ENCODE peak calls at places on chromosomes 11 and 22, in seven cellular contexts. O is HCT116, R is HepG2, T is H1, Z is K562, I is SK-N-SH, L is GM12878. M is an unnamed sample.

GRCh38 chr11:16252373-16252772 is 104.0 kb downstream of the SOX6 start:
- DNase-seq in I (peak), Z (no peak), R (peak), T (no peak), O (no peak), L (no peak), M (peak)

GRCh38 chr11:75152090-75152489 is 1.2 kb downstream of the SLCO2B1 start:
- DNase-seq in L (no peak), I (no peak), O (no peak), T (no peak), Z (no peak), R (no peak), M (no peak)

GRCh38 chr22:17267661-17268330 is 48.6 kb upstream of the ADA2 start:
- DNase-seq in R (no peak), L (no peak), I (no peak), O (no peak), T (no peak), Z (no peak), M (no peak)

GRCh38 chr22:33919591-33920501 is at the start of gene LARGE1:
- DNase-seq in O (no peak), I (peak), R (peak), Z (peak), L (no peak), T (no peak), M (peak)

GRCh38 chr22:25878933-25879332 is 136.9 kb downstream of the MYO18B start:
- DNase-seq in R (no peak), Z (no peak), L (no peak), T (no peak), I (no peak), O (no peak), M (no peak)

GRCh38 chr11:14112721-14113120 is 150.2 kb downstream of the SPON1 start:
- DNase-seq in Z (no peak), I (no peak), O (no peak), R (no peak), T (no peak), L (no peak), M (no peak)

GRCh38 chr22:19783531-19784395 is 23.2 kb downstream of the TBX1 start:
- DNase-seq in O (no peak), T (no peak), R (no peak), Z (no peak), L (no peak), I (no peak), M (no peak)

GRCh38 chr11:57426439-57426753 is 525 bp downstream of the SLC43A3 start:
- DNase-seq in Z (no peak), L (no peak), R (no peak), O (no peak), T (no peak), I (no peak), M (peak)

GRCh38 chr11:79957702-79958101 is 516.9 kb upstream of the TENM4 start:
- DNase-seq in O (no peak), L (no peak), I (no peak), R (no peak), Z (no peak), T (no peak), M (no peak)

GRCh38 chr22:20781272-20781990 is 7.5 kb downstream of the SERPIND1 start:
- DNase-seq in L (no peak), R (no peak), Z (no peak), T (no peak), O (no peak), I (no peak), M (no peak)

GRCh38 chr11:68107689-68108088 is 13.5 kb downstream of the CHKA start:
- DNase-seq in R (peak), L (no peak), I (no peak), T (no peak), O (no peak), Z (no peak), M (no peak)

GRCh38 chr11:16607675-16608644 is 130.5 kb upstream of the C11orf58 start:
- DNase-seq in I (peak), T (no peak), R (no peak), Z (peak), O (no peak), L (no peak), M (no peak)

GRCh38 chr11:126468102-126468521 is 112.6 kb downstream of the ST3GAL4 start:
- DNase-seq in Z (no peak), I (no peak), O (no peak), L (no peak), T (no peak), R (no peak), M (no peak)

GRCh38 chr11:67649634-67650540 is 643 bp downstream of the ACY3 start:
- DNase-seq in O (no peak), R (no peak), L (no peak), I (no peak), T (no peak), Z (no peak), M (no peak)

GRCh38 chr11:24679686-24680318 is 182.9 kb downstream of the LUZP2 start:
- DNase-seq in L (no peak), O (no peak), T (peak), Z (no peak), R (no peak), I (no peak), M (no peak)

GRCh38 chr11:69055598-69056516 is 7.1 kb downstream of the TPCN2 start:
- DNase-seq in Z (no peak), R (no peak), I (no peak), O (no peak), L (peak), T (no peak), M (no peak)

GRCh38 chr11:128940603-128941002 is 2.1 kb downstream of the TP53AIP1 start:
- DNase-seq in O (no peak), T (no peak), I (no peak), L (no peak), R (no peak), Z (no peak), M (no peak)

GRCh38 chr11:128941573-128942271 is 949 bp downstream of the TP53AIP1 start:
- DNase-seq in T (no peak), Z (no peak), R (no peak), L (no peak), O (no peak), I (no peak), M (no peak)

GRCh38 chr11:128942807-128943430 is at the start of gene TP53AIP1:
- DNase-seq in L (no peak), R (no peak), O (no peak), T (no peak), Z (no peak), I (no peak), M (no peak)

GRCh38 chr11:128940156-128940555 is 2.5 kb downstream of the TP53AIP1 start:
- DNase-seq in O (no peak), L (no peak), I (no peak), T (no peak), Z (no peak), R (no peak), M (no peak)

GRCh38 chr11:128942272-128942612 is 429 bp downstream of the TP53AIP1 start:
- DNase-seq in Z (no peak), I (no peak), L (no peak), R (no peak), O (no peak), T (no peak), M (no peak)
- TF ChIP-seq JUND in Z (no peak), I (no peak), L (no peak), R (no peak), O (no peak), T (no peak), M (no peak)

GRCh38 chr11:78350101-78350645 is 67.4 kb downstream of the GAB2 start:
- DNase-seq in L (peak), I (no peak), T (no peak), Z (no peak), R (no peak), O (no peak), M (no peak)

GRCh38 chr11:78349614-78350013 is 68.0 kb downstream of the GAB2 start:
- DNase-seq in T (no peak), O (no peak), R (no peak), I (no peak), L (no peak), Z (no peak), M (no peak)

GRCh38 chr11:78351979-78352731 is 65.5 kb downstream of the GAB2 start:
- DNase-seq in I (peak), R (no peak), O (no peak), L (no peak), Z (peak), T (no peak), M (peak)

GRCh38 chr11:78351193-78351592 is 66.4 kb downstream of the GAB2 start:
- DNase-seq in R (no peak), I (no peak), Z (no peak), L (no peak), T (no peak), O (no peak), M (no peak)

GRCh38 chr11:78350646-78351165 is 66.9 kb downstream of the GAB2 start:
- DNase-seq in T (no peak), O (no peak), L (peak), I (no peak), R (no peak), Z (no peak), M (no peak)
- TF ChIP-seq JUND in T (no peak), O (no peak), L (no peak), I (no peak), R (no peak), Z (no peak), M (no peak)

GRCh38 chr22:35961480-35961902 is 67.1 kb downstream of the RBFOX2 start:
- DNase-seq in T (peak), I (peak), R (no peak), L (no peak), Z (no peak), O (no peak), M (no peak)
- TF ChIP-seq JUND in T (peak), I (peak), R (no peak), L (no peak), Z (no peak), O (no peak), M (no peak)

GRCh38 chr22:23178512-23179254 is 1.6 kb upstream of the BCR start:
- DNase-seq in O (peak), Z (peak), I (peak), R (no peak), T (peak), L (no peak), M (peak)

GRCh38 chr22:23181763-23182288 is 1.5 kb downstream of the BCR start:
- DNase-seq in T (no peak), L (no peak), I (no peak), R (no peak), Z (no peak), O (no peak), M (no peak)

GRCh38 chr22:23180301-23180892 is at the start of gene BCR:
- DNase-seq in L (no peak), R (no peak), Z (no peak), T (no peak), O (peak), I (peak), M (peak)

GRCh38 chr22:23180893-23181762 is 819 bp downstream of the BCR start:
- DNase-seq in I (peak), O (no peak), R (no peak), L (no peak), T (no peak), Z (peak), M (no peak)

DNA sequence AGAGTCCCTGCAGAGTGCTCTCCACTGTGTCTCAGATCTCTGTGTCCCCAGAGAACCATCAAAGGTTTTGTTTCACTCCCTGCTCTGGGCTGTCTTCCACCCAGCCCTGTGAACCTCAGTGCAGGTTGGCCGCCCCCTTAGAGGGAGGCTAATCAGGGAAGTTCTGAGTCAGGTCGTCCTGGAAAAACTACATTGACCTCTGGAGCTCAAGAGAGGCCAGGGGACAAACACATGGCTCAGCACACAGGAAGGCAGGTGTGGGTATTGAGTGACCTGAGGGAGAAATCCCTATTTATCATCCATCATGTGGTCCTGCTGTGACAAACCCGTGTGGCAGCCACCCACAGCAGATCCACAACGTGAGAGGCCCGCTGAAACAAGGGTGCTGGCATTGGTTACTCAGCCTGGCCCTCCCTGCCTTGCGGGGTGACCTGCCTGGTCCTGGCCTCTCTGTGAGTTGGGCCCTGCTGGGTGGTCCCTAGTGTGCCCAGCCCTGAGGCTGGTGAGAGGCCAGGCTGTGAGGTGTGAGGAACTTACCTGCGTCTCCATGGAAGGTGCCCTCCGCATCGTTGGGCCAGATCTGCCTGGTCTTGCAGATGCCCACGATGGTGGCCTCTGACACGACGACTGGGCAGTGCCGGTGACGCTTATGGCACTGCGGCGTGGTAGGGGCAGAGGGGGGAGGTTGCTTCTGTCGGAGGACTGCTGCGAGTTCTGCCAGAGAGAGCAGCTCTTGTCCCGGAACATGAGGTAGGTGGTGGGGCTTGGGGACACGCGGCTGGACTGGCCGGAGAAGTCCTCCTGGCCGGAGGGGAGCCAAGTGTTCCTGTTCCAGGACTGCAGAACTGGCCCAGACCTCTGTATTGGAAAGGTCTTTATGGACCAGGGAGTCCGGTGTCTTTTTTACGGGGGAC is 671 bp upstream of the BCR start:
- DNase-seq in R (no peak), T (no peak), L (no peak), I (no peak), Z (no peak), O (no peak), M (no peak)
- TF ChIP-seq JUND in R (no peak), T (no peak), L (no peak), I (no peak), Z (no peak), O (no peak), M (no peak)

DNA sequence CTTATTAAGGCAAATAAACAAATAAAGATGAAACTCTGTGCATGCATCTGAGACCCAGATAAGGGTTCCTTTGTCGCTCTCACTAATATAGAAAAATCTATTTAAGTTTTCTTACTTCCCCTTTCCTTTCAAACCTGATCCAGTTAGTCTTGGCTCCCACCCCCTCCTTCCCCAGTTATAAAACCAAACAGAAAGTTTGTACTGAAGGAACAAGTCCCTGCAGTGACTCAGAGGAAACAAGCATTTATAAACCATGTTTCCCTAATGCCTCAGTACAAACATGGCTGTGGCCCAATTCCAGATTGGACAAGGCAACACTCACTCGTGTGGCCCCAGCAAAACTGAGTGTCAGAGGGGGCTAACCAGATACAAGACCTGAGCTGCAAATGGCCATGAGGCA is 65.5 kb upstream of the ARHGAP20 start:
- DNase-seq in L (peak), R (no peak), T (no peak), O (no peak), I (no peak), Z (no peak), M (no peak)
- TF ChIP-seq JUND in L (no peak), R (no peak), T (no peak), O (no peak), I (no peak), Z (no peak), M (no peak)

GRCh38 chr11:71252782-71253730 is 679 bp upstream of the SHANK2 start:
- DNase-seq in R (peak), T (no peak), L (no peak), Z (no peak), O (peak), I (no peak), M (peak)
- TF ChIP-seq JUND in R (no peak), T (no peak), L (no peak), Z (no peak), O (no peak), I (no peak), M (no peak)

GRCh38 chr11:29022676-29023075 is 914.5 kb downstream of the METTL15 start:
- DNase-seq in O (no peak), Z (no peak), L (no peak), R (no peak), I (no peak), T (no peak), M (no peak)

GRCh38 chr11:29017941-29018340 is 909.8 kb downstream of the METTL15 start:
- DNase-seq in I (no peak), Z (no peak), O (no peak), R (no peak), L (no peak), T (no peak), M (no peak)

GRCh38 chr11:29024386-29024785 is 916.2 kb downstream of the METTL15 start:
- DNase-seq in L (no peak), O (no peak), Z (no peak), R (no peak), I (no peak), T (no peak), M (no peak)

GRCh38 chr11:29019960-29020683 is 911.9 kb downstream of the METTL15 start:
- DNase-seq in O (peak), R (no peak), L (no peak), I (no peak), T (no peak), Z (no peak), M (no peak)

GRCh38 chr11:29018631-29019030 is 910.4 kb downstream of the METTL15 start:
- DNase-seq in I (no peak), O (no peak), Z (no peak), L (no peak), T (no peak), R (no peak), M (no peak)
- TF ChIP-seq JUND in I (peak), O (no peak), Z (no peak), L (no peak), T (no peak), R (no peak), M (no peak)

GRCh38 chr22:49307071-49307830 is 520.4 kb downstream of the BRD1 start:
- DNase-seq in L (no peak), I (no peak), O (no peak), Z (no peak), R (no peak), T (no peak), M (no peak)

GRCh38 chr22:49306632-49306975 is 521.1 kb downstream of the BRD1 start:
- DNase-seq in T (no peak), I (no peak), L (no peak), R (no peak), Z (no peak), O (no peak), M (no peak)

GRCh38 chr22:49305966-49306631 is 521.6 kb downstream of the BRD1 start:
- DNase-seq in Z (no peak), I (no peak), T (no peak), R (no peak), O (no peak), L (no peak), M (no peak)

GRCh38 chr22:49303781-49304461 is 523.8 kb downstream of the BRD1 start:
- DNase-seq in R (no peak), L (no peak), O (no peak), Z (no peak), T (no peak), I (no peak), M (no peak)

GRCh38 chr22:49305215-49305965 is 522.3 kb downstream of the BRD1 start:
- DNase-seq in O (peak), Z (peak), R (peak), T (peak), L (no peak), I (peak), M (peak)
- TF ChIP-seq JUND in O (no peak), Z (no peak), R (no peak), T (no peak), L (no peak), I (no peak), M (no peak)

GRCh38 chr11:3080733-3081385 is 23.6 kb upstream of the CARS1 start:
- DNase-seq in O (no peak), Z (no peak), T (no peak), L (no peak), I (no peak), R (no peak), M (no peak)

GRCh38 chr11:3074912-3075589 is 17.8 kb upstream of the CARS1 start:
- DNase-seq in Z (no peak), I (no peak), L (no peak), T (no peak), O (no peak), R (no peak), M (no peak)

GRCh38 chr11:3080104-3080503 is 22.9 kb upstream of the CARS1 start:
- DNase-seq in T (no peak), I (no peak), R (no peak), L (no peak), O (no peak), Z (no peak), M (no peak)

GRCh38 chr11:3077174-3077839 is 20.1 kb upstream of the CARS1 start:
- DNase-seq in I (no peak), Z (no peak), L (no peak), O (no peak), R (peak), T (no peak), M (no peak)

DNA sequence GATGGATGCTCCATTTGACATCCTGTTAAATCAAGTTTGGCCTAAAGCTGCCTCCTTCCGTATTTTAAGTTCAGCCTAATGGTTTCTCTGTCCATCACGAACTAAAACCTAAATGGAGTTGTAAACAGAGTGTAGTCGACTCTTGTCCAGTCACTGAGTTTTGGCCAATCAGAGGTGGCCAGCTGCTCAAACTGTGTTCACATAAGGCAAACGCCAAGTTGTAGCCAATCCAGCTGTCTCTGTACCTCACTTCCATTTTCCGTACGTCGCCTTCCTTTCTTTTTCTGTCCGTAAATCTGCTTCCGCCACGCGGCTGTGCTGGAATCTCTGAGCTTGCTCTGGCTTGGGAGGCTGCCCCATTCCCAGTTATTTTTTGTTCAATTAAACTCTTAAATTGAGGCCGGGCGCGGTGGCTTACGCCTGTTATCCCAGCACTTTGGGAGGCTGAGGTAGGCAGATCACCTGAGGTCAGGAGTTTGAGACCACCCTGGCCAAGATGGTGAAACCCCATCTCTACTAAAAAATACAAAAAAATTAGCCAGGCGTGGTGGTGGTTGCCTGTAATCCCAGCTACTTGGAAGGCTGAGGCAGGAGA is 20.7 kb upstream of the CARS1 start:
- DNase-seq in R (no peak), L (no peak), I (no peak), Z (no peak), O (no peak), T (no peak), M (no peak)
- TF ChIP-seq JUND in R (no peak), L (no peak), I (no peak), Z (no peak), O (no peak), T (no peak), M (no peak)